ENCODE peak calls at places on chromosomes 11 and 22, in six cellular contexts. J is AG04450, K is dorsolateral prefrontal cortex, F is H7, Y is HCT116, W is prostate gland. Z is an unnamed sample. For H3K27me3, the result is how much of the 10 kb centered on the place peaks cover.

GRCh38 chr11:126163074-126163700 is 48.3 kb downstream of the RPUSD4 start:
- DNase-seq in J (peak), K (no peak), F (no peak), Y (no peak), W (no peak), Z (peak)

GRCh38 chr11:124108158-124108557 is 7.1 kb upstream of the VWA5A start:
- DNase-seq in J (no peak), K (no peak), F (peak), Y (peak), W (no peak), Z (no peak)

GRCh38 chr11:131944709-131945108 is 574.3 kb downstream of the NTM start:
- DNase-seq in J (peak), K (no peak), F (no peak), Y (no peak), W (no peak), Z (no peak)

GRCh38 chr11:84313830-84314359 is 1027.7 kb upstream of the CCDC90B start:
- DNase-seq in J (no peak), K (no peak), F (no peak), Y (no peak), W (no peak), Z (no peak)

GRCh38 chr11:35144103-35144741 is 5.3 kb downstream of the CD44 start:
- DNase-seq in J (peak), K (no peak), F (no peak), Y (no peak), W (peak), Z (no peak)

GRCh38 chr11:27864046-27865025 is 164.1 kb upstream of the BDNF start:
- DNase-seq in J (no peak), K (no peak), F (no peak), Y (no peak), W (peak), Z (no peak)

GRCh38 chr22:35944458-35944857 is 84.2 kb downstream of the RBFOX2 start:
- DNase-seq in J (no peak), K (no peak), F (no peak), Y (no peak), W (no peak), Z (no peak)

GRCh38 chr11:126661051-126661450 is 305.6 kb downstream of the ST3GAL4 start:
- DNase-seq in J (no peak), K (no peak), F (no peak), Y (no peak), W (no peak), Z (no peak)

GRCh38 chr22:33321466-33321865 is 263.3 kb upstream of the SYN3 start:
- DNase-seq in J (no peak), K (no peak), F (no peak), Y (no peak), W (no peak), Z (no peak)

GRCh38 chr11:8036002-8036802 is 44.8 kb upstream of the TUB start:
- DNase-seq in J (no peak), K (no peak), F (no peak), Y (no peak), W (no peak), Z (no peak)

GRCh38 chr11:73321342-73322110 is 13.4 kb downstream of the ARHGEF17 start:
- DNase-seq in J (no peak), K (no peak), F (peak), Y (no peak), W (no peak), Z (peak)

GRCh38 chr22:26894766-26895485 is 237.5 kb downstream of the MIAT start:
- DNase-seq in J (peak), K (no peak), F (no peak), Y (peak), W (no peak), Z (no peak)

GRCh38 chr11:100735949-100736675 is 49.0 kb downstream of the ARHGAP42 start:
- DNase-seq in J (no peak), K (no peak), F (no peak), Y (no peak), W (no peak), Z (no peak)

GRCh38 chr11:134815404-134815803 is 403.4 kb upstream of the B3GAT1 start:
- DNase-seq in J (no peak), K (no peak), F (no peak), Y (peak), W (no peak), Z (no peak)

GRCh38 chr22:27984723-27985122 is 65.7 kb upstream of the PITPNB start:
- DNase-seq in J (no peak), K (no peak), F (no peak), Y (no peak), W (no peak), Z (no peak)

GRCh38 chr22:46518038-46518437 is 19.4 kb downstream of the CELSR1 start:
- DNase-seq in J (no peak), K (no peak), F (no peak), Y (no peak), W (no peak), Z (no peak)

GRCh38 chr22:46519377-46519776 is 18.0 kb downstream of the CELSR1 start:
- DNase-seq in J (no peak), K (no peak), F (peak), Y (no peak), W (no peak), Z (no peak)

GRCh38 chr22:46516638-46517037 is 20.8 kb downstream of the CELSR1 start:
- DNase-seq in J (no peak), K (no peak), F (peak), Y (no peak), W (no peak), Z (no peak)

GRCh38 chr22:46517255-46517761 is 20.1 kb downstream of the CELSR1 start:
- DNase-seq in J (no peak), K (no peak), F (no peak), Y (no peak), W (no peak), Z (no peak)

DNA sequence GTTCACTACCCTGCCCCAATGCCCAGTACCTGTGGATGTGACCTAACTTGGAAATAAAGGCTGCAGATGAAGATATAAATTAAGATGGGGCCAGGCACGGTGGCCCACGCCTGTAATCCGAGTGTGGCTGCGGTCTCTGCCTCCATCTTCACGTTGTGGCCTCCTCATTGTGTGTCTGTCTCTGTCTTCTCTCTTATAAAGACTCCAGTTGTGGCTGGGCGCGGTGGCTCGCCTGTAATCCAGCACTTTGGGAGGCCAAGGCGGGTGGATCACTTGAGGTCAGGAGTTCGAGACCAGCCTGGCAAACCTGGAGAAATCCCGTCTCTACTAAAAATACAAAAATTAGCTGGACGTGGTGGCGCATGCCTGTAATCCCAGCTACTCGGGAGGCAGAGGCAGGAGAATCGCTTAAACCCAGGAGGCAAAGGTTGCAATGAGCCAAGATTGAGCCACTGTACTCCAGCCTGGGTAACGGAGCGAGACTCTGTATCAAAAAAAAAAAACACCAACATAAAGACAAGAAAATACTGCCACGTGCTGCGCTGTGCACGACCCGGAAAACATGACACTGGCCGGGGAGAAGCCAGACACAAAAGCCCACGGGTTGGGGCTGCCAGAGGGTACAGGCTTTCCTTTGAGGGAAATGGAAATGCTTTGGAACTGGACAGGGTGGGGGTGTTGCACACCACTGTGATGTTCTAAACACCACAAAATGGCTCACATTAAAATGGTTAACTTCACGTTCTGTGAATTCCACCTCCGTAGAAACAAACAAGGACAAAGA is 18.7 kb downstream of the CELSR1 start:
- DNase-seq in J (no peak), K (no peak), F (peak), Y (no peak), W (no peak), Z (no peak)
- H3K27me3 ChIP-seq in J (under half), K (under half), F (under half), Y (under half), W (under half), Z (under half)

GRCh38 chr11:77191823-77192495 is 63.9 kb downstream of the MYO7A start:
- DNase-seq in J (no peak), K (no peak), F (peak), Y (peak), W (peak), Z (peak)
- H3K4me3 ChIP-seq in J (no peak), K (no peak), F (peak), Y (peak), W (peak), Z (no peak)

GRCh38 chr11:130426223-130427048 is 2.0 kb downstream of the ADAMTS8 start:
- DNase-seq in J (no peak), K (peak), F (peak), Y (no peak), W (no peak), Z (no peak)

GRCh38 chr11:130423541-130424155 is 4.8 kb downstream of the ADAMTS8 start:
- DNase-seq in J (no peak), K (no peak), F (peak), Y (no peak), W (no peak), Z (no peak)

GRCh38 chr11:130427049-130427388 is 1.4 kb downstream of the ADAMTS8 start:
- DNase-seq in J (no peak), K (no peak), F (peak), Y (no peak), W (no peak), Z (no peak)

GRCh38 chr11:130424613-130425140 is 3.7 kb downstream of the ADAMTS8 start:
- DNase-seq in J (no peak), K (no peak), F (peak), Y (no peak), W (no peak), Z (no peak)

GRCh38 chr11:130425156-130425555 is 3.3 kb downstream of the ADAMTS8 start:
- DNase-seq in J (no peak), K (no peak), F (peak), Y (no peak), W (no peak), Z (no peak)
- H3K27me3 ChIP-seq in J (half or more), K (under half), F (under half), Y (half or more), W (under half), Z (half or more)

GRCh38 chr11:67071420-67072284 is 15.0 kb downstream of the RHOD start:
- DNase-seq in J (no peak), K (peak), F (peak), Y (no peak), W (peak), Z (peak)
- H3K4me3 ChIP-seq in J (no peak), K (peak), F (peak), Y (no peak), W (no peak), Z (no peak)

Z was measured in BE2C.